ENCODE peak calls at places on chromosomes 12 and 14, in seven cellular contexts. C is heart right ventricle, J is upper lobe of right lung, Z is stomach, H is IMR-90, M is GM23248, Q is transverse colon. T is an unnamed sample.

GRCh38 chr14:99879401-99880295 is 86.4 kb downstream of the EML1 start:
- DNase-seq in C (no peak), J (no peak), Z (no peak), H (peak; percentile 88), M (peak; percentile 93), Q (no peak), T (no peak)

GRCh38 chr12:121000530-121000929 is 15.8 kb downstream of the C12orf43 start:
- DNase-seq in C (no peak), J (no peak), Z (no peak), H (no peak), M (no peak), Q (no peak), T (no peak)

GRCh38 chr12:92570056-92570753 is 132.6 kb upstream of the PLEKHG7 start:
- DNase-seq in C (no peak), J (no peak), Z (peak; percentile 61), H (peak; percentile 86), M (peak; percentile 79), Q (peak; percentile 64), T (peak; percentile 87)

GRCh38 chr12:53955036-53955775 is 503 bp downstream of the HOXC12 start:
- DNase-seq in C (no peak), J (no peak), Z (no peak), H (no peak), M (no peak), Q (no peak), T (peak; percentile 50)

GRCh38 chr12:42091769-42092168 is 52.9 kb downstream of the GXYLT1 start:
- DNase-seq in C (no peak), J (no peak), Z (no peak), H (peak; percentile 2), M (peak; percentile 16), Q (no peak), T (no peak)

GRCh38 chr12:80825506-80825905 is 108.8 kb downstream of the MYF5 start:
- DNase-seq in C (no peak), J (no peak), Z (no peak), H (no peak), M (no peak), Q (no peak), T (no peak)

GRCh38 chr14:75229923-75230792 is 48.5 kb upstream of the FOS start:
- DNase-seq in C (no peak), J (peak; percentile 67), Z (peak; percentile 74), H (peak; percentile 34), M (peak; percentile 66), Q (peak; percentile 69), T (peak; percentile 70)

GRCh38 chr14:75928587-75929230 is 53.1 kb downstream of the TGFB3 start:
- DNase-seq in C (no peak), J (no peak), Z (no peak), H (peak; percentile 8), M (no peak), Q (no peak), T (no peak)

DNA sequence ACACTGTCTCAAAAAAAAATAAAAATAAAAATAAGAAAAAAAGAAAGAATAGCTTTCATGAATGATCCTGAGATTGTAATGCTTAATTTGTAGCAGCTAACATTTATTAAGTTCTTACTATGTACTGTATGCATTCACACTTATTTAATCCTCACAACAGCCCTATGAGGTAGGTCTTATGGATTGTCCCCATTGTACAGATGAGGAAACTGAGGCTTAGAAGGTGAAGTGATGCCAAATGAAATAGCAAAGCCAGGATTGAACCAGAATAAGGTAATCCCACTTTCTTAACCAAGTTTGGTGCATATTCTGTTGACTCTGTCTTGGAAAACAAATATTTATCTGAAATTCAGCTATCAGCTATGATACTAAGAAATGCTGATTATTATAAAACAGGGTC is 2.1 kb downstream of the USP30 start:
- DNase-seq in C (no peak), J (no peak), Z (no peak), H (no peak), M (no peak), Q (no peak), T (no peak)
- H3K27ac ChIP-seq in C (no peak overlapping the region), J (peak overlapping the region; percentile 93), Z (peak overlapping the region; percentile 89), H (no peak overlapping the region), M (no peak overlapping the region), Q (peak overlapping the region; percentile 96), T (no peak overlapping the region)

GRCh38 chr12:56914724-56915123 is 19.5 kb downstream of the SDR9C7 start:
- DNase-seq in C (no peak), J (no peak), Z (no peak), H (no peak), M (no peak), Q (no peak), T (no peak)

GRCh38 chr12:56916996-56917333 is 17.2 kb downstream of the SDR9C7 start:
- DNase-seq in C (no peak), J (no peak), Z (no peak), H (no peak), M (no peak), Q (no peak), T (no peak)

GRCh38 chr12:56916296-56916995 is 17.8 kb downstream of the SDR9C7 start:
- DNase-seq in C (no peak), J (no peak), Z (no peak), H (no peak), M (no peak), Q (no peak), T (no peak)

DNA sequence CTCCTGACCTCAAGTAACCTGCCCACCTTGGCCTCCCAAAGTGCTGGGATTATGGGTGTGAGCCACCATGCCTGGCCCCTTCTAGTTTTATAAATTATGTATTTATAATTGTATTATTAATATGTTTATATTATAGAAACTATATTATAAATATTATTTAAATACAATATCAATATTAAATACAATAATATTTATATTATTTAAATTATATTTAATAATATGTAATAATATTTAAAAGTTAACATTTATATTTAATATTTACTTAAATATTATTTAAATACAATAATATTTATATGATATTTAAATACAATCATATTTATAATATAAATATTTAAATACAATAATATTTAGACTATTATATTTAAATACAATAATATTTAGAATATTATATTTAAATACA is 20.0 kb downstream of the SDR9C7 start:
- DNase-seq in C (no peak), J (no peak), Z (no peak), H (no peak), M (no peak), Q (no peak), T (no peak)
- H3K27me3 ChIP-seq in C (peaks cover 8% of the 10 kb centered on the region), J (no peaks in the 10 kb centered on the region), Z (no peaks in the 10 kb centered on the region), H (peaks cover 2% of the 10 kb centered on the region), M (peaks cover 4% of the 10 kb centered on the region), Q (peaks cover 9% of the 10 kb centered on the region), T (no peaks in the 10 kb centered on the region)

GRCh38 chr12:124884587-124885438 is 21.1 kb upstream of the SCARB1 start:
- DNase-seq in C (no peak), J (no peak), Z (peak; percentile 71), H (no peak), M (no peak), Q (peak; percentile 81), T (peak; percentile 63)
- H3K27ac ChIP-seq in C (no peak overlapping the region), J (no peak overlapping the region), Z (peak overlapping the region; percentile 51), H (no peak overlapping the region), M (no peak overlapping the region), Q (peak overlapping the region; percentile 9), T (peak overlapping the region; percentile 32)

DNA sequence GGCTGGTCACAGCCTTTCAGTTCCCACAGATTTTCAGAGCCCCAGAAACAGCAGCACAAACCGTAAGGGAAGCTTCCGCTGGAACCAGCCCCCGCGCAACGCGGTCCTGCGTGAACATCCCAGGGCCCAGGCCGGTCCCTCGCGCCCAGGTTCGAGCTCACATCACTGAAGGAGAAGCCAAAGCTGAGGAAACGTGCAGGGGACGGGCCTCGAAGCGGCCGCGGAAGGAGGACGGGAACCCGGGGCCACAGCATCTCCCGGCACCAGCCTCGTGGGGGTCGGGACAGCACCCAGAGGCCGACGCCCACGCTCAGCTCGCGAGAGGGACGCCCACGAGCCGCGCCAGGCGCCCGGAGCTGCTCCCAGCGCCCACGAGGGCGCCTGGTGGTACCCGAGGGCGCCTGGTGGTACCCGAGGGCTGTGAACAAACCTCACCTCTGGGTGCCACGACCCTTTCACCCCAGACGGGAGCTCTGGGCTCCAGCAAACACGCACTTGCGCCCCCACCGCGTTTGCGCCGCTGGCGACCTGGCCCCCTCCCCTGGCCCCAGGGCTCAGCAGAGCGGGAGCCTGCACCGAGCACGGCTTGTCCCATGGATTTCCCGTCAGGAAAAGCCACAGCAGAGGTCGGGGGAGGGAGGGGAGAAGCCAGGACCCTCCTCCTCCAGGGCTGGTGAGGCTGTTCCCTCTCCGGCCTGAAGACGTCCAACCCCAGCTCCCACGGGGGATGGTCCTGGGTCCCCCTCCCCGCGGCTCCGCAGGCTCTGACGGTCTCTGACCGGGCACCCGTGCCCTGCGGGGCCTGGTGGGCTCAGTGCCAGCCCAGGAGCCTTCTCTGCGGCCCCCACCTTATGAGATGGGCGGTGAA is 6.9 kb downstream of the LRCOL1 start:
- DNase-seq in C (no peak), J (no peak), Z (no peak), H (no peak), M (no peak), Q (no peak), T (no peak)
- H3K27me3 ChIP-seq in C (peaks cover 60% of the 10 kb centered on the region), J (peaks cover 28% of the 10 kb centered on the region), Z (peaks cover 7% of the 10 kb centered on the region), H (peaks cover 30% of the 10 kb centered on the region), M (peaks cover 68% of the 10 kb centered on the region), Q (peaks cover 62% of the 10 kb centered on the region), T (peaks cover 71% of the 10 kb centered on the region)

GRCh38 chr12:68521848-68522502 is 88.7 kb upstream of the RAP1B start:
- DNase-seq in C (no peak), J (no peak), Z (no peak), H (no peak), M (peak; percentile 47), Q (no peak), T (no peak)

GRCh38 chr12:68515793-68516192 is 94.9 kb upstream of the RAP1B start:
- DNase-seq in C (no peak), J (no peak), Z (no peak), H (no peak), M (no peak), Q (no peak), T (no peak)

DNA sequence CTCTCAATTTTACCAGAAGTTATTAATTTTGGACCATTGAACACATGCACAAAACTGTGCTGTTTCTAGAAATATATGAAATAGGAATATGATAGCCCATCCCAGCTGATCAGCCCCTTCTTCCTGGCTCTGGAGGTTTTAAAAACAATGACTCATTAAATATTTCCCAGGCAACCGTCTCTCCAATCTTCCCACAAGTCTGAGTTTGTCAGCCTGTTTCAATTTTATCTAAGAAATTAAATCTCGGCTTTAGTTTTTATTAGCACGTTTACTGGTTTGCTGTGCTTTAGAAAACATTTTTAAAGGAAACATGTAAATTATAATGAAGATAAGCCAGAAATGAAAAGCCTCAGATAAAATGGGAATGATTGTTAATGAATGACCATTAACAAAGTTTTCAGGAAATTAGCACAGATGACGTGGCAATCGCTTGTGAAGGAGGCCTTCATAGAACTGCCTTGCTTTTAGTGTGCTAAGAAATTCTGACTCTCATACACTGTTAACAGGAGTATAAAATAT is 89.3 kb upstream of the RAP1B start:
- DNase-seq in C (no peak), J (no peak), Z (no peak), H (peak; percentile 83), M (peak; percentile 87), Q (no peak), T (no peak)
- H3K27ac ChIP-seq in C (peak overlapping the region; percentile 12), J (peak overlapping the region; percentile 6), Z (peak overlapping the region; percentile 43), H (no peak overlapping the region), M (peak overlapping the region; percentile 95), Q (no peak overlapping the region), T (no peak overlapping the region)

T was measured in GM23338.